ENCODE peak calls at places on chromosomes 3 and 15, in nine cellular contexts. M is HTR-8/SVneo; H is cardiac fibroblast; Y is activated T-cell treated with anti-CD3 and anti-CD28 coated beads for 48 hours; O is AML-193; F is kidney tubule cell; B is effector memory CD8-positive, alpha-beta T cell; L is hypothalamus; D is hepatocyte. R is an unnamed sample.

GRCh38 chr3:170909129-170909903 is 879 bp upstream of the EIF5A2 start:
- DNase-seq in M (peak; percentile 78), H (peak; percentile 95), Y (no peak), O (no peak), F (peak; percentile 40), B (peak; percentile 2), L (no peak), D (peak; percentile 8), R (no peak)

GRCh38 chr3:63585927-63586326 is 66.5 kb upstream of the SNTN start:
- DNase-seq in M (no peak), H (no peak), Y (no peak), O (no peak), F (no peak), B (no peak), L (no peak), D (no peak), R (no peak)

GRCh38 chr3:96267577-96267976 is 546.8 kb upstream of the EPHA6 start:
- DNase-seq in M (no peak), H (peak; percentile 10), Y (no peak), O (no peak), F (peak; percentile 4), B (no peak), L (no peak), D (no peak), R (no peak)

GRCh38 chr3:173584834-173585831 is 187.6 kb downstream of the NLGN1 start:
- DNase-seq in M (peak; percentile 24), H (peak; percentile 32), Y (no peak), O (no peak), F (peak; percentile 54), B (no peak), L (peak; percentile 17), D (peak; percentile 65), R (no peak)

GRCh38 chr15:48021336-48022086 is 99.3 kb upstream of the SLC24A5 start:
- DNase-seq in M (no peak), H (no peak), Y (no peak), O (no peak), F (peak; percentile 67), B (no peak), L (no peak), D (peak; percentile 40), R (peak; percentile 61)

GRCh38 chr15:41494922-41495735 is 1.5 kb downstream of the ITPKA start:
- DNase-seq in M (no peak), H (no peak), Y (no peak), O (no peak), F (no peak), B (no peak), L (no peak), D (peak; percentile 60), R (no peak)

GRCh38 chr3:63582943-63583500 is 69.5 kb upstream of the SNTN start:
- DNase-seq in M (no peak), H (no peak), Y (no peak), O (no peak), F (peak; percentile 51), B (no peak), L (no peak), D (no peak), R (no peak)

GRCh38 chr3:186815490-186815889 is 9.2 kb upstream of the RFC4 start:
- DNase-seq in M (no peak), H (peak; percentile 81), Y (no peak), O (peak; percentile 85), F (peak; percentile 81), B (no peak), L (no peak), D (no peak), R (peak; percentile 31)

GRCh38 chr3:41198526-41198925 is 779 bp upstream of the CTNNB1 start:
- DNase-seq in M (no peak), H (peak; percentile 24), Y (peak; percentile 10), O (no peak), F (no peak), B (peak; percentile 5), L (peak; percentile 35), D (peak; percentile 47), R (no peak)

GRCh38 chr3:12192655-12193484 is 34.2 kb upstream of the TIMP4 start:
- DNase-seq in M (no peak), H (no peak), Y (no peak), O (no peak), F (no peak), B (no peak), L (no peak), D (no peak), R (no peak)

GRCh38 chr3:149738891-149739290 is 13.4 kb downstream of the COMMD2 start:
- DNase-seq in M (no peak), H (peak; percentile 2), Y (no peak), O (no peak), F (no peak), B (no peak), L (no peak), D (no peak), R (no peak)

GRCh38 chr15:68085052-68085451 is 30.9 kb downstream of the PIAS1 start:
- DNase-seq in M (no peak), H (no peak), Y (no peak), O (no peak), F (no peak), B (no peak), L (no peak), D (no peak), R (no peak)

GRCh38 chr15:65675551-65675950 is 53.8 kb downstream of the SLC24A1 start:
- DNase-seq in M (no peak), H (no peak), Y (no peak), O (no peak), F (no peak), B (no peak), L (no peak), D (no peak), R (no peak)

GRCh38 chr15:98683821-98684220 is 35.5 kb downstream of the IGF1R start:
- DNase-seq in M (no peak), H (no peak), Y (no peak), O (no peak), F (no peak), B (no peak), L (no peak), D (no peak), R (no peak)

GRCh38 chr3:195259146-195259563 is 11.8 kb downstream of the XXYLT1 start:
- DNase-seq in M (no peak), H (peak; percentile 63), Y (no peak), O (peak; percentile 27), F (no peak), B (no peak), L (no peak), D (no peak), R (no peak)

GRCh38 chr3:48057521-48057920 is 41.3 kb upstream of the MAP4 start:
- DNase-seq in M (no peak), H (no peak), Y (no peak), O (no peak), F (no peak), B (no peak), L (no peak), D (no peak), R (no peak)

GRCh38 chr3:80696280-80696679 is 928.5 kb upstream of the ROBO1 start:
- DNase-seq in M (no peak), H (no peak), Y (no peak), O (no peak), F (peak; percentile 81), B (no peak), L (no peak), D (peak; percentile 85), R (no peak)

GRCh38 chr15:58463815-58464697 is 32.3 kb downstream of the LIPC start:
- DNase-seq in M (no peak), H (peak; percentile 33), Y (no peak), O (no peak), F (peak; percentile 98), B (no peak), L (no peak), D (no peak), R (peak; percentile 34)

GRCh38 chr15:31977812-31978662 is 52.3 kb upstream of the CHRNA7 start:
- DNase-seq in M (peak; percentile 44), H (peak; percentile 39), Y (peak; percentile 58), O (peak; percentile 24), F (peak; percentile 54), B (peak; percentile 25), L (no peak), D (peak; percentile 82), R (peak; percentile 14)

GRCh38 chr3:58383476-58383875 is 50.2 kb downstream of the PDHB start:
- DNase-seq in M (peak; percentile 8), H (peak; percentile 66), Y (no peak), O (no peak), F (peak; percentile 70), B (no peak), L (no peak), D (no peak), R (no peak)

GRCh38 chr15:28125673-28126651 is 26.8 kb upstream of the OCA2 start:
- DNase-seq in M (peak; percentile 35), H (peak; percentile 76), Y (no peak), O (peak; percentile 8), F (peak; percentile 46), B (no peak), L (no peak), D (peak; percentile 81), R (peak; percentile 24)

GRCh38 chr3:61560452-61561373 is 658 bp upstream of the PTPRG start:
- DNase-seq in M (peak; percentile 53), H (peak; percentile 89), Y (peak; percentile 34), O (no peak), F (peak; percentile 90), B (no peak), L (peak; percentile 9), D (peak; percentile 90), R (peak; percentile 17)

GRCh38 chr15:68354923-68355322 is 77.0 kb downstream of the ITGA11 start:
- DNase-seq in M (peak; percentile 78), H (peak; percentile 87), Y (no peak), O (no peak), F (peak; percentile 91), B (no peak), L (no peak), D (peak; percentile 63), R (no peak)

GRCh38 chr3:29513236-29513635 is 232.4 kb downstream of the RBMS3 start:
- DNase-seq in M (no peak), H (peak; percentile 46), Y (no peak), O (no peak), F (peak; percentile 55), B (no peak), L (no peak), D (no peak), R (no peak)

GRCh38 chr3:14391033-14391432 is 11.4 kb upstream of the SLC6A6 start:
- DNase-seq in M (no peak), H (peak; percentile 81), Y (no peak), O (peak; percentile 92), F (peak; percentile 50), B (no peak), L (no peak), D (peak; percentile 63), R (peak; percentile 33)

GRCh38 chr3:133376805-133377204 is 23.1 kb upstream of the BFSP2 start:
- DNase-seq in M (no peak), H (peak; percentile 25), Y (no peak), O (no peak), F (no peak), B (no peak), L (no peak), D (no peak), R (no peak)

R was measured in NCI-H774.